ENCODE peak calls at places on chromosome 7, in nine cellular contexts. W is RKO; M is activated CD8-positive, alpha-beta T cell treated with anti-CD3 and anti-CD28 coated beads, Interleukin-2, amount 10 ng/mL, durations not matched to agents 7 days and 5 days; Q is left lung; G is adrenal gland; S is foreskin keratinocyte; B is CD8-positive, alpha-beta T cell; K is NCI-H1092 treated with DMSO at 0.1 percent for 48 hours; E is PC-9. N is an unnamed sample.

GRCh38 chr7:127391591-127392181 is 822 bp downstream of the ZNF800 start:
- DNase-seq in M (peak), W (peak), Q (no peak), K (no peak), B (peak), G (peak), S (no peak), E (no peak), N (peak)

GRCh38 chr7:149147072-149147729 is at the start of gene ZNF398:
- DNase-seq in M (peak), S (no peak), Q (peak), W (peak), B (peak), G (peak), K (peak), E (peak), N (peak)

GRCh38 chr7:88437132-88437531 is 130.4 kb upstream of the STEAP4 start:
- DNase-seq in M (no peak), W (no peak), G (no peak), Q (no peak), K (no peak), E (no peak), S (no peak), B (no peak), N (no peak)

GRCh38 chr7:1250901-1251300 is 18.2 kb downstream of the UNCX start:
- DNase-seq in M (no peak), E (no peak), B (no peak), S (no peak), Q (peak), K (no peak), W (no peak), G (no peak), N (no peak)

GRCh38 chr7:81236560-81236959 is 317.7 kb upstream of the SEMA3C start:
- DNase-seq in Q (no peak), B (no peak), K (no peak), S (no peak), M (no peak), E (no peak), W (no peak), G (no peak), N (no peak)

GRCh38 chr7:83739527-83739926 is 90.6 kb upstream of the SEMA3E start:
- DNase-seq in S (no peak), E (no peak), B (no peak), K (no peak), M (no peak), W (no peak), G (no peak), Q (no peak), N (no peak)

GRCh38 chr7:44990520-44991023 is 9.4 kb upstream of the CCM2 start:
- DNase-seq in K (no peak), B (no peak), E (no peak), Q (no peak), W (no peak), S (peak), G (peak), M (no peak), N (no peak)

GRCh38 chr7:149724661-149725425 is 48.5 kb downstream of the ZNF467 start:
- DNase-seq in M (no peak), Q (peak), W (no peak), G (no peak), S (no peak), E (peak), K (no peak), B (no peak), N (no peak)